ENCODE peak calls at places on chromosomes 2 and 18, in eight cellular contexts. One of them, this sample, is unnamed.

GRCh38 chr2:101759162-101759561 is 61.7 kb downstream of the MAP4K4 start:
- DNase-seq in HL-60: no peak
- DNase-seq in GM12865: no peak
- DNase-seq in AG09319: peak
- DNase-seq in dorsolateral prefrontal cortex: no peak
- DNase-seq in hepatocyte: peak
- DNase-seq in endothelial cell: peak
- DNase-seq in endothelial cell of umbilical vein: peak
- DNase-seq in this sample: no peak

GRCh38 chr18:57188851-57189565 is 42.1 kb downstream of the BOD1L2 start:
- DNase-seq in dorsolateral prefrontal cortex: no peak
- DNase-seq in AG09319: no peak
- DNase-seq in endothelial cell: no peak
- DNase-seq in GM12865: no peak
- DNase-seq in endothelial cell of umbilical vein: no peak
- DNase-seq in hepatocyte: no peak
- DNase-seq in HL-60: no peak
- DNase-seq in this sample: no peak

GRCh38 chr2:119960821-119961220 is 52.1 kb upstream of the EPB41L5 start:
- DNase-seq in AG09319: no peak
- DNase-seq in hepatocyte: no peak
- DNase-seq in GM12865: no peak
- DNase-seq in endothelial cell: no peak
- DNase-seq in HL-60: no peak
- DNase-seq in endothelial cell of umbilical vein: no peak
- DNase-seq in dorsolateral prefrontal cortex: no peak
- DNase-seq in this sample: no peak

GRCh38 chr2:113132622-113133021 is 5.2 kb downstream of the IL1RN start:
- DNase-seq in HL-60: no peak
- DNase-seq in AG09319: no peak
- DNase-seq in dorsolateral prefrontal cortex: no peak
- DNase-seq in GM12865: no peak
- DNase-seq in endothelial cell: no peak
- DNase-seq in endothelial cell of umbilical vein: no peak
- DNase-seq in hepatocyte: no peak
- DNase-seq in this sample: no peak

GRCh38 chr2:231732604-231733003 is 24.3 kb downstream of the PTMA start:
- DNase-seq in endothelial cell of umbilical vein: no peak
- DNase-seq in hepatocyte: no peak
- DNase-seq in HL-60: no peak
- DNase-seq in AG09319: no peak
- DNase-seq in dorsolateral prefrontal cortex: no peak
- DNase-seq in GM12865: no peak
- DNase-seq in endothelial cell: no peak
- DNase-seq in this sample: no peak

GRCh38 chr2:191927319-191927867 is 80.5 kb upstream of the CAVIN2 start:
- DNase-seq in AG09319: peak
- DNase-seq in hepatocyte: no peak
- DNase-seq in dorsolateral prefrontal cortex: no peak
- DNase-seq in GM12865: peak
- DNase-seq in HL-60: no peak
- DNase-seq in endothelial cell: no peak
- DNase-seq in endothelial cell of umbilical vein: peak
- DNase-seq in this sample: no peak

GRCh38 chr2:205696541-205697441 is 14.5 kb downstream of the NRP2 start:
- DNase-seq in HL-60: no peak
- DNase-seq in dorsolateral prefrontal cortex: peak
- DNase-seq in hepatocyte: peak
- DNase-seq in AG09319: no peak
- DNase-seq in endothelial cell: peak
- DNase-seq in GM12865: no peak
- DNase-seq in endothelial cell of umbilical vein: no peak
- DNase-seq in this sample: no peak

GRCh38 chr2:196453613-196454047 is 185.9 kb upstream of the CCDC150 start:
- DNase-seq in endothelial cell: peak
- DNase-seq in GM12865: peak
- DNase-seq in dorsolateral prefrontal cortex: no peak
- DNase-seq in AG09319: no peak
- DNase-seq in hepatocyte: peak
- DNase-seq in endothelial cell of umbilical vein: peak
- DNase-seq in HL-60: peak
- DNase-seq in this sample: no peak

GRCh38 chr2:85713836-85714235 is 19.7 kb downstream of the GNLY start:
- DNase-seq in hepatocyte: no peak
- DNase-seq in GM12865: no peak
- DNase-seq in dorsolateral prefrontal cortex: no peak
- DNase-seq in endothelial cell: no peak
- DNase-seq in HL-60: no peak
- DNase-seq in endothelial cell of umbilical vein: no peak
- DNase-seq in AG09319: no peak
- DNase-seq in this sample: no peak

GRCh38 chr2:174784316-174784715 is 20.0 kb upstream of the CHRNA1 start:
- DNase-seq in hepatocyte: no peak
- DNase-seq in endothelial cell of umbilical vein: no peak
- DNase-seq in endothelial cell: no peak
- DNase-seq in dorsolateral prefrontal cortex: no peak
- DNase-seq in GM12865: no peak
- DNase-seq in HL-60: no peak
- DNase-seq in AG09319: no peak
- DNase-seq in this sample: no peak

GRCh38 chr2:102768892-102769291 is 7.1 kb downstream of the TMEM182 start:
- DNase-seq in GM12865: no peak
- DNase-seq in AG09319: no peak
- DNase-seq in dorsolateral prefrontal cortex: no peak
- DNase-seq in endothelial cell: no peak
- DNase-seq in hepatocyte: no peak
- DNase-seq in endothelial cell of umbilical vein: no peak
- DNase-seq in HL-60: no peak
- DNase-seq in this sample: no peak

GRCh38 chr2:69489793-69490192 is 52.6 kb upstream of the NFU1 start:
- DNase-seq in hepatocyte: peak
- DNase-seq in endothelial cell of umbilical vein: no peak
- DNase-seq in GM12865: no peak
- DNase-seq in HL-60: no peak
- DNase-seq in endothelial cell: no peak
- DNase-seq in dorsolateral prefrontal cortex: no peak
- DNase-seq in AG09319: no peak
- DNase-seq in this sample: no peak

GRCh38 chr2:141381946-141382345 is 748.9 kb downstream of the LRP1B start:
- DNase-seq in dorsolateral prefrontal cortex: no peak
- DNase-seq in hepatocyte: no peak
- DNase-seq in AG09319: no peak
- DNase-seq in endothelial cell: no peak
- DNase-seq in GM12865: no peak
- DNase-seq in endothelial cell of umbilical vein: no peak
- DNase-seq in HL-60: no peak
- DNase-seq in this sample: no peak

GRCh38 chr2:28338046-28338753 is 54.5 kb upstream of the FOSL2 start:
- DNase-seq in HL-60: no peak
- DNase-seq in hepatocyte: peak
- DNase-seq in endothelial cell of umbilical vein: peak
- DNase-seq in dorsolateral prefrontal cortex: no peak
- DNase-seq in AG09319: peak
- DNase-seq in GM12865: no peak
- DNase-seq in endothelial cell: no peak
- DNase-seq in this sample: no peak

GRCh38 chr2:44707945-44708645 is 233.4 kb upstream of the SIX3 start:
- DNase-seq in GM12865: peak
- DNase-seq in endothelial cell of umbilical vein: peak
- DNase-seq in dorsolateral prefrontal cortex: no peak
- DNase-seq in HL-60: peak
- DNase-seq in endothelial cell: no peak
- DNase-seq in AG09319: no peak
- DNase-seq in hepatocyte: no peak
- DNase-seq in this sample: no peak

GRCh38 chr18:6650756-6651155 is 78.8 kb upstream of the ARHGAP28 start:
- DNase-seq in AG09319: no peak
- DNase-seq in dorsolateral prefrontal cortex: no peak
- DNase-seq in GM12865: no peak
- DNase-seq in endothelial cell: no peak
- DNase-seq in HL-60: no peak
- DNase-seq in hepatocyte: no peak
- DNase-seq in endothelial cell of umbilical vein: no peak
- DNase-seq in this sample: no peak

GRCh38 chr2:65602851-65603250 is 170.5 kb upstream of the SPRED2 start:
- DNase-seq in HL-60: no peak
- DNase-seq in AG09319: no peak
- DNase-seq in endothelial cell of umbilical vein: no peak
- DNase-seq in hepatocyte: no peak
- DNase-seq in dorsolateral prefrontal cortex: no peak
- DNase-seq in GM12865: no peak
- DNase-seq in endothelial cell: no peak
- DNase-seq in this sample: no peak

GRCh38 chr2:222862915-222863544 is 2.2 kb downstream of the ACSL3 start:
- DNase-seq in endothelial cell: no peak
- DNase-seq in GM12865: no peak
- DNase-seq in HL-60: no peak
- DNase-seq in endothelial cell of umbilical vein: no peak
- DNase-seq in AG09319: no peak
- DNase-seq in dorsolateral prefrontal cortex: no peak
- DNase-seq in hepatocyte: no peak
- DNase-seq in this sample: no peak

GRCh38 chr2:43707255-43707654 is 31.0 kb upstream of the C1GALT1C1L start:
- DNase-seq in dorsolateral prefrontal cortex: no peak
- DNase-seq in HL-60: no peak
- DNase-seq in AG09319: peak
- DNase-seq in hepatocyte: no peak
- DNase-seq in endothelial cell: no peak
- DNase-seq in GM12865: no peak
- DNase-seq in endothelial cell of umbilical vein: peak
- DNase-seq in this sample: no peak

DNA sequence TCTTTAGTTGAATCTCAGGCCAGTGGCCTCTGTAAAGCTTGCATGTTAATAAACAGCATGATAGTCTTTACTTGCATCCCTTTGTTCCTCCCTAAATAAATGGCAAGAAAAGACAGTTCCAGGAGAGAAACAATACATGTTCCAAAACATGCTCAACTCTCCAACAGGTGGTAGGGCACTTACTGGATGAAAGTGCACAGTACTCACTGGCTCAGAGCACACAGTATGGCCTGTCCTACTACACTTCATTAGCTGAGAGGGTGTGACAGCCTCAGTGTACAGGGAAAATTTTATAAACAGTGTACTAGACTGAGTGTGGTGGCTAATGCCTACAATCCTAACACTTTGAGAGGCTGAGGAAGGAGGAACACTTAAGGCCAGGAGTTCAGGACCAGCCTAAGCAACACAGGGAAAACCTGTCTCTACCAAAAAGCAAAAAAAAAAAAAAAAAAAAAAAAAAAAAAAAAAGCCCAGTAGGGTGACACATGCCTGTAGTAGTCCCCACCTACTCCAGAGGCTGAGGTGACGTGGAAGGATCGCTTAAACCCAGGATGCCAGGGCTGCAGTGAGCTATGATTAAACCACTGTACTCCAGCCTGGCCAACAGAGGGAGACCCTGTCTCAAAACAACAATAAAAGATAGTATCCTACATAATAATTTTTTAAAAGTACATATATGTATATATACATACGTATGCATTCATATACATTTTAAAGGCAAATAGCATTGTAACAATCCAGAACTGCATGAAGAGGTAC is 51.9 kb downstream of the SOS1 start:
- DNase-seq in endothelial cell: no peak
- DNase-seq in dorsolateral prefrontal cortex: no peak
- DNase-seq in HL-60: no peak
- DNase-seq in hepatocyte: no peak
- DNase-seq in endothelial cell of umbilical vein: no peak
- DNase-seq in AG09319: no peak
- DNase-seq in GM12865: peak
- DNase-seq in this sample: no peak
- TF ChIP-seq CTCF in endothelial cell: no peak
- TF ChIP-seq CTCF in dorsolateral prefrontal cortex: no peak
- TF ChIP-seq CTCF in HL-60: no peak
- TF ChIP-seq CTCF in hepatocyte: no peak
- TF ChIP-seq CTCF in endothelial cell of umbilical vein: no peak
- TF ChIP-seq CTCF in AG09319: no peak
- TF ChIP-seq CTCF in GM12865: no peak
- TF ChIP-seq CTCF in this sample: peak

DNA sequence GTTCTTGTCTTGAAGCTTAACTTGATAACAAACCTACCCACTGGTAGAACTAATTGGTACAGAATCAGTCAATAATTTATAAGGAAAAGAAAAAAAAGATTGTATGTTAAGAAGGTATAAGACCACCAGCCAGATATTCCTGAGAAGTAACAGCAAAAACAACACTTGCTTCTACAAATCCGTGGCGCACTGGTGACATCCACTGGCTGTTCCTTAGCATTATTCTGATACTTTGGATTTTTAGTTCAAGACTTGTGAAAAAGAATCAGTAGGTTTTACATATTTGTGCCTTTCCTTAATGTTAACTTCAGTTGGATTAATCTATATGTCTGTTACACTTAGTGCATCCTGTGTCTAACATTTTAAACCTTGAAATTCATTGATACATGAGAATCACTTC is 141.8 kb downstream of the GRB14 start:
- DNase-seq in endothelial cell of umbilical vein: peak
- DNase-seq in hepatocyte: peak
- DNase-seq in GM12865: no peak
- DNase-seq in endothelial cell: peak
- DNase-seq in HL-60: no peak
- DNase-seq in AG09319: no peak
- DNase-seq in dorsolateral prefrontal cortex: peak
- DNase-seq in this sample: no peak
- TF ChIP-seq CTCF in endothelial cell of umbilical vein: peak
- TF ChIP-seq CTCF in hepatocyte: peak
- TF ChIP-seq CTCF in GM12865: peak
- TF ChIP-seq CTCF in endothelial cell: peak
- TF ChIP-seq CTCF in HL-60: no peak
- TF ChIP-seq CTCF in AG09319: peak
- TF ChIP-seq CTCF in dorsolateral prefrontal cortex: peak
- TF ChIP-seq CTCF in this sample: peak

GRCh38 chr2:179298666-179299065 is 34.0 kb upstream of the SESTD1 start:
- DNase-seq in HL-60: no peak
- DNase-seq in dorsolateral prefrontal cortex: no peak
- DNase-seq in hepatocyte: no peak
- DNase-seq in endothelial cell: no peak
- DNase-seq in endothelial cell of umbilical vein: no peak
- DNase-seq in AG09319: no peak
- DNase-seq in GM12865: no peak
- DNase-seq in this sample: no peak
- TF ChIP-seq CTCF in HL-60: no peak
- TF ChIP-seq CTCF in dorsolateral prefrontal cortex: no peak
- TF ChIP-seq CTCF in hepatocyte: no peak
- TF ChIP-seq CTCF in endothelial cell: no peak
- TF ChIP-seq CTCF in endothelial cell of umbilical vein: no peak
- TF ChIP-seq CTCF in AG09319: no peak
- TF ChIP-seq CTCF in GM12865: no peak
- TF ChIP-seq CTCF in this sample: no peak

DNA sequence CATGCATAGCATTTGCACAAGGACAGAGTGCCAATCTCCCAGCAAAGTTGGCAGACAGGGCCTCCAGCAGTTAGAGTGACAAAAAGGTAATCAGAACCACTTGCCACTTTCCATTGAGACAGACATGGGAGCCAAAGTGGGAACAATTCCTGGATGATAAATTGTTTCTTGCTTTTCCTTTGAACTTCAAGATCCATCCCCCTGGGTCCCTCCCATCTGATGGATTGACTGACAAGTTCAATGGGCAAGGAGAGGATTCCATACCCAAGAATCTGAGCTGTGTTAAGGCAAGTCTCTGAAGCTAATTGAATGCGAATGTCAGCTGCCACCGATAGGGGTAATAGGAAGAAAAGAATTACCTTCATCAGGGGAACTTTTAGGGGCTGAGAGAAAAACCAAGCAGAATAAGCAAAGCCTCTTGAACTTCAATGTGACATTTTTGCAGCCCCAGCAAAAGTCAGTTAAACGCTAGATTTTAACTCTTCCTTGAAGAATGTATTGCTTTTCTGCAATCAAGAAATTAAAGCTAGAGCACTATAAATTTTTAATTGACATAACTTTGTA is 96.5 kb downstream of the LYPD1 start:
- DNase-seq in HL-60: no peak
- DNase-seq in GM12865: no peak
- DNase-seq in endothelial cell: no peak
- DNase-seq in AG09319: no peak
- DNase-seq in dorsolateral prefrontal cortex: no peak
- DNase-seq in endothelial cell of umbilical vein: no peak
- DNase-seq in hepatocyte: no peak
- DNase-seq in this sample: no peak
- TF ChIP-seq CTCF in HL-60: no peak
- TF ChIP-seq CTCF in GM12865: no peak
- TF ChIP-seq CTCF in endothelial cell: no peak
- TF ChIP-seq CTCF in AG09319: no peak
- TF ChIP-seq CTCF in dorsolateral prefrontal cortex: no peak
- TF ChIP-seq CTCF in endothelial cell of umbilical vein: no peak
- TF ChIP-seq CTCF in hepatocyte: no peak
- TF ChIP-seq CTCF in this sample: no peak

This sample was measured in D721Med.